ENCODE peak calls at places on chromosomes 3 and 15, in ten cellular contexts. One of them, this sample, is unnamed.

GRCh38 chr15:64782751-64783150 is 7.4 kb upstream of the RBPMS2 start:
- DNase-seq in NCI-H2081: no peak
- DNase-seq in adipocyte: no peak
- DNase-seq in NCI-H1092 treated with DMSO at 0.1 percent for 48 hours: no peak
- DNase-seq in breast epithelium: no peak
- DNase-seq in Calu3: no peak
- DNase-seq in fibroblast of the conjunctiva: no peak
- DNase-seq in EL: no peak
- DNase-seq in WERI-Rb-1: no peak
- DNase-seq in H7: peak; percentile 10
- DNase-seq in this sample: no peak

GRCh38 chr15:65651831-65652749 is 30.4 kb downstream of the SLC24A1 start:
- DNase-seq in NCI-H2081: no peak
- DNase-seq in adipocyte: no peak
- DNase-seq in NCI-H1092 treated with DMSO at 0.1 percent for 48 hours: no peak
- DNase-seq in breast epithelium: peak; percentile 23
- DNase-seq in Calu3: no peak
- DNase-seq in fibroblast of the conjunctiva: no peak
- DNase-seq in EL: no peak
- DNase-seq in WERI-Rb-1: no peak
- DNase-seq in H7: no peak
- DNase-seq in this sample: no peak

GRCh38 chr3:138222888-138223287 is 35.8 kb downstream of the ARMC8 start:
- DNase-seq in NCI-H2081: no peak
- DNase-seq in adipocyte: no peak
- DNase-seq in NCI-H1092 treated with DMSO at 0.1 percent for 48 hours: no peak
- DNase-seq in breast epithelium: no peak
- DNase-seq in Calu3: no peak
- DNase-seq in fibroblast of the conjunctiva: no peak
- DNase-seq in EL: no peak
- DNase-seq in WERI-Rb-1: no peak
- DNase-seq in H7: no peak
- DNase-seq in this sample: no peak

GRCh38 chr3:10995871-10996270 is 3.3 kb downstream of the SLC6A1 start:
- DNase-seq in NCI-H2081: no peak
- DNase-seq in adipocyte: no peak
- DNase-seq in NCI-H1092 treated with DMSO at 0.1 percent for 48 hours: no peak
- DNase-seq in breast epithelium: no peak
- DNase-seq in Calu3: no peak
- DNase-seq in fibroblast of the conjunctiva: no peak
- DNase-seq in EL: no peak
- DNase-seq in WERI-Rb-1: no peak
- DNase-seq in H7: no peak
- DNase-seq in this sample: no peak

GRCh38 chr3:130905551-130905950 is 11.7 kb downstream of the ATP2C1 start:
- DNase-seq in NCI-H2081: peak; percentile 53
- DNase-seq in adipocyte: peak; percentile 73
- DNase-seq in NCI-H1092 treated with DMSO at 0.1 percent for 48 hours: no peak
- DNase-seq in breast epithelium: no peak
- DNase-seq in Calu3: no peak
- DNase-seq in fibroblast of the conjunctiva: peak; percentile 34
- DNase-seq in EL: peak; percentile 47
- DNase-seq in WERI-Rb-1: no peak
- DNase-seq in H7: no peak
- DNase-seq in this sample: no peak

GRCh38 chr3:58082047-58082446 is 73.8 kb downstream of the FLNB start:
- DNase-seq in NCI-H2081: no peak
- DNase-seq in adipocyte: no peak
- DNase-seq in NCI-H1092 treated with DMSO at 0.1 percent for 48 hours: no peak
- DNase-seq in breast epithelium: no peak
- DNase-seq in Calu3: no peak
- DNase-seq in fibroblast of the conjunctiva: no peak
- DNase-seq in EL: peak; percentile 28
- DNase-seq in WERI-Rb-1: peak; percentile 83
- DNase-seq in H7: no peak
- DNase-seq in this sample: no peak

GRCh38 chr3:128395500-128396125 is 71.1 kb downstream of the DNAJB8 start:
- DNase-seq in NCI-H2081: no peak
- DNase-seq in adipocyte: peak; percentile 38
- DNase-seq in NCI-H1092 treated with DMSO at 0.1 percent for 48 hours: no peak
- DNase-seq in breast epithelium: no peak
- DNase-seq in Calu3: no peak
- DNase-seq in fibroblast of the conjunctiva: no peak
- DNase-seq in EL: no peak
- DNase-seq in WERI-Rb-1: no peak
- DNase-seq in H7: no peak
- DNase-seq in this sample: no peak

GRCh38 chr15:75725021-75725718 is 12.5 kb upstream of the CSPG4 start:
- DNase-seq in NCI-H2081: no peak
- DNase-seq in adipocyte: no peak
- DNase-seq in NCI-H1092 treated with DMSO at 0.1 percent for 48 hours: no peak
- DNase-seq in breast epithelium: no peak
- DNase-seq in Calu3: no peak
- DNase-seq in fibroblast of the conjunctiva: no peak
- DNase-seq in EL: no peak
- DNase-seq in WERI-Rb-1: no peak
- DNase-seq in H7: peak; percentile 52
- DNase-seq in this sample: no peak

GRCh38 chr3:128083980-128084674 is 31.9 kb downstream of the SEC61A1 start:
- DNase-seq in NCI-H2081: no peak
- DNase-seq in adipocyte: peak; percentile 24
- DNase-seq in NCI-H1092 treated with DMSO at 0.1 percent for 48 hours: no peak
- DNase-seq in breast epithelium: no peak
- DNase-seq in Calu3: no peak
- DNase-seq in fibroblast of the conjunctiva: peak; percentile 41
- DNase-seq in EL: no peak
- DNase-seq in WERI-Rb-1: no peak
- DNase-seq in H7: no peak
- DNase-seq in this sample: no peak

GRCh38 chr3:27467545-27467944 is 16.6 kb downstream of the SLC4A7 start:
- DNase-seq in NCI-H2081: peak; percentile 51
- DNase-seq in adipocyte: peak; percentile 71
- DNase-seq in NCI-H1092 treated with DMSO at 0.1 percent for 48 hours: peak; percentile 14
- DNase-seq in breast epithelium: no peak
- DNase-seq in Calu3: no peak
- DNase-seq in fibroblast of the conjunctiva: peak; percentile 29
- DNase-seq in EL: peak; percentile 54
- DNase-seq in WERI-Rb-1: no peak
- DNase-seq in H7: peak; percentile 20
- DNase-seq in this sample: no peak

GRCh38 chr3:161649900-161650484 is 153.4 kb downstream of the OTOL1 start:
- DNase-seq in NCI-H2081: no peak
- DNase-seq in adipocyte: no peak
- DNase-seq in NCI-H1092 treated with DMSO at 0.1 percent for 48 hours: no peak
- DNase-seq in breast epithelium: no peak
- DNase-seq in Calu3: no peak
- DNase-seq in fibroblast of the conjunctiva: no peak
- DNase-seq in EL: peak; percentile 6
- DNase-seq in WERI-Rb-1: no peak
- DNase-seq in H7: no peak
- DNase-seq in this sample: no peak

GRCh38 chr3:73449774-73450173 is 175.0 kb downstream of the PDZRN3 start:
- DNase-seq in NCI-H2081: no peak
- DNase-seq in adipocyte: no peak
- DNase-seq in NCI-H1092 treated with DMSO at 0.1 percent for 48 hours: no peak
- DNase-seq in breast epithelium: no peak
- DNase-seq in Calu3: no peak
- DNase-seq in fibroblast of the conjunctiva: no peak
- DNase-seq in EL: no peak
- DNase-seq in WERI-Rb-1: no peak
- DNase-seq in H7: no peak
- DNase-seq in this sample: no peak

GRCh38 chr3:14141602-14142315 is 16.9 kb downstream of the TMEM43 start:
- DNase-seq in NCI-H2081: no peak
- DNase-seq in adipocyte: no peak
- DNase-seq in NCI-H1092 treated with DMSO at 0.1 percent for 48 hours: no peak
- DNase-seq in breast epithelium: no peak
- DNase-seq in Calu3: no peak
- DNase-seq in fibroblast of the conjunctiva: no peak
- DNase-seq in EL: no peak
- DNase-seq in WERI-Rb-1: no peak
- DNase-seq in H7: no peak
- DNase-seq in this sample: no peak

GRCh38 chr3:49916686-49917085 is 12.9 kb downstream of the MON1A start:
- DNase-seq in NCI-H2081: no peak
- DNase-seq in adipocyte: peak; percentile 52
- DNase-seq in NCI-H1092 treated with DMSO at 0.1 percent for 48 hours: no peak
- DNase-seq in breast epithelium: no peak
- DNase-seq in Calu3: no peak
- DNase-seq in fibroblast of the conjunctiva: no peak
- DNase-seq in EL: peak; percentile 62
- DNase-seq in WERI-Rb-1: no peak
- DNase-seq in H7: no peak
- DNase-seq in this sample: no peak

GRCh38 chr3:17573396-17573795 is 169.0 kb downstream of the TBC1D5 start:
- DNase-seq in NCI-H2081: no peak
- DNase-seq in adipocyte: no peak
- DNase-seq in NCI-H1092 treated with DMSO at 0.1 percent for 48 hours: no peak
- DNase-seq in breast epithelium: no peak
- DNase-seq in Calu3: no peak
- DNase-seq in fibroblast of the conjunctiva: no peak
- DNase-seq in EL: no peak
- DNase-seq in WERI-Rb-1: no peak
- DNase-seq in H7: no peak
- DNase-seq in this sample: no peak

GRCh38 chr3:186909078-186909853 is 21.1 kb upstream of the ST6GAL1 start:
- DNase-seq in NCI-H2081: no peak
- DNase-seq in adipocyte: no peak
- DNase-seq in NCI-H1092 treated with DMSO at 0.1 percent for 48 hours: no peak
- DNase-seq in breast epithelium: no peak
- DNase-seq in Calu3: peak; percentile 24
- DNase-seq in fibroblast of the conjunctiva: no peak
- DNase-seq in EL: no peak
- DNase-seq in WERI-Rb-1: no peak
- DNase-seq in H7: no peak
- DNase-seq in this sample: peak; percentile 86

GRCh38 chr3:67876261-67876660 is 221.8 kb upstream of the SUCLG2 start:
- DNase-seq in NCI-H2081: no peak
- DNase-seq in adipocyte: no peak
- DNase-seq in NCI-H1092 treated with DMSO at 0.1 percent for 48 hours: no peak
- DNase-seq in breast epithelium: no peak
- DNase-seq in Calu3: no peak
- DNase-seq in fibroblast of the conjunctiva: no peak
- DNase-seq in EL: peak; percentile 6
- DNase-seq in WERI-Rb-1: no peak
- DNase-seq in H7: no peak
- DNase-seq in this sample: no peak

GRCh38 chr3:14415501-14415900 is 13.1 kb downstream of the SLC6A6 start:
- DNase-seq in NCI-H2081: no peak
- DNase-seq in adipocyte: peak; percentile 81
- DNase-seq in NCI-H1092 treated with DMSO at 0.1 percent for 48 hours: no peak
- DNase-seq in breast epithelium: no peak
- DNase-seq in Calu3: no peak
- DNase-seq in fibroblast of the conjunctiva: no peak
- DNase-seq in EL: peak; percentile 94
- DNase-seq in WERI-Rb-1: no peak
- DNase-seq in H7: no peak
- DNase-seq in this sample: no peak

GRCh38 chr3:156812521-156813335 is 13.4 kb upstream of the LEKR1 start:
- DNase-seq in NCI-H2081: no peak
- DNase-seq in adipocyte: peak; percentile 30
- DNase-seq in NCI-H1092 treated with DMSO at 0.1 percent for 48 hours: no peak
- DNase-seq in breast epithelium: no peak
- DNase-seq in Calu3: peak; percentile 66
- DNase-seq in fibroblast of the conjunctiva: no peak
- DNase-seq in EL: no peak
- DNase-seq in WERI-Rb-1: no peak
- DNase-seq in H7: no peak
- DNase-seq in this sample: no peak

GRCh38 chr3:111484666-111485065 is 57.3 kb upstream of the CD96 start:
- DNase-seq in NCI-H2081: no peak
- DNase-seq in adipocyte: peak; percentile 94
- DNase-seq in NCI-H1092 treated with DMSO at 0.1 percent for 48 hours: no peak
- DNase-seq in breast epithelium: no peak
- DNase-seq in Calu3: no peak
- DNase-seq in fibroblast of the conjunctiva: peak; percentile 86
- DNase-seq in EL: peak; percentile 45
- DNase-seq in WERI-Rb-1: no peak
- DNase-seq in H7: no peak
- DNase-seq in this sample: no peak

GRCh38 chr3:30469125-30469524 is 137.3 kb upstream of the TGFBR2 start:
- DNase-seq in NCI-H2081: no peak
- DNase-seq in adipocyte: no peak
- DNase-seq in NCI-H1092 treated with DMSO at 0.1 percent for 48 hours: no peak
- DNase-seq in breast epithelium: no peak
- DNase-seq in Calu3: no peak
- DNase-seq in fibroblast of the conjunctiva: no peak
- DNase-seq in EL: no peak
- DNase-seq in WERI-Rb-1: no peak
- DNase-seq in H7: no peak
- DNase-seq in this sample: no peak

GRCh38 chr3:52572221-52572620 is 35.8 kb downstream of the UQCC5 start:
- DNase-seq in NCI-H2081: no peak
- DNase-seq in adipocyte: no peak
- DNase-seq in NCI-H1092 treated with DMSO at 0.1 percent for 48 hours: no peak
- DNase-seq in breast epithelium: no peak
- DNase-seq in Calu3: no peak
- DNase-seq in fibroblast of the conjunctiva: no peak
- DNase-seq in EL: no peak
- DNase-seq in WERI-Rb-1: no peak
- DNase-seq in H7: no peak
- DNase-seq in this sample: no peak

GRCh38 chr3:126129408-126129891 is 45.5 kb upstream of the SLC41A3 start:
- DNase-seq in NCI-H2081: no peak
- DNase-seq in adipocyte: no peak
- DNase-seq in NCI-H1092 treated with DMSO at 0.1 percent for 48 hours: no peak
- DNase-seq in breast epithelium: peak; percentile 46
- DNase-seq in Calu3: peak; percentile 86
- DNase-seq in fibroblast of the conjunctiva: no peak
- DNase-seq in EL: peak; percentile 70
- DNase-seq in WERI-Rb-1: peak; percentile 5
- DNase-seq in H7: peak; percentile 29
- DNase-seq in this sample: peak; percentile 45

GRCh38 chr15:38690737-38691332 is 126.2 kb upstream of the RASGRP1 start:
- DNase-seq in NCI-H2081: peak; percentile 69
- DNase-seq in adipocyte: peak; percentile 83
- DNase-seq in NCI-H1092 treated with DMSO at 0.1 percent for 48 hours: peak; percentile 17
- DNase-seq in breast epithelium: peak; percentile 32
- DNase-seq in Calu3: peak; percentile 62
- DNase-seq in fibroblast of the conjunctiva: peak; percentile 51
- DNase-seq in EL: peak; percentile 71
- DNase-seq in WERI-Rb-1: peak; percentile 59
- DNase-seq in H7: peak; percentile 50
- DNase-seq in this sample: peak; percentile 90

GRCh38 chr3:172612871-172613678 is 89.8 kb upstream of the TNFSF10 start:
- DNase-seq in NCI-H2081: no peak
- DNase-seq in adipocyte: no peak
- DNase-seq in NCI-H1092 treated with DMSO at 0.1 percent for 48 hours: no peak
- DNase-seq in breast epithelium: no peak
- DNase-seq in Calu3: no peak
- DNase-seq in fibroblast of the conjunctiva: no peak
- DNase-seq in EL: no peak
- DNase-seq in WERI-Rb-1: no peak
- DNase-seq in H7: no peak
- DNase-seq in this sample: no peak

GRCh38 chr3:48694610-48695051 is 8.9 kb upstream of the NCKIPSD start:
- DNase-seq in NCI-H2081: no peak
- DNase-seq in adipocyte: peak; percentile 95
- DNase-seq in NCI-H1092 treated with DMSO at 0.1 percent for 48 hours: no peak
- DNase-seq in breast epithelium: peak; percentile 76
- DNase-seq in Calu3: peak; percentile 48
- DNase-seq in fibroblast of the conjunctiva: peak; percentile 78
- DNase-seq in EL: peak; percentile 88
- DNase-seq in WERI-Rb-1: no peak
- DNase-seq in H7: no peak
- DNase-seq in this sample: no peak

GRCh38 chr3:46353639-46354410 is at the start of gene CCR2:
- DNase-seq in NCI-H2081: no peak
- DNase-seq in adipocyte: peak; percentile 6
- DNase-seq in NCI-H1092 treated with DMSO at 0.1 percent for 48 hours: no peak
- DNase-seq in breast epithelium: no peak
- DNase-seq in Calu3: no peak
- DNase-seq in fibroblast of the conjunctiva: no peak
- DNase-seq in EL: no peak
- DNase-seq in WERI-Rb-1: no peak
- DNase-seq in H7: no peak
- DNase-seq in this sample: no peak

GRCh38 chr3:185188816-185189215 is 36.0 kb upstream of the C3orf70 start:
- DNase-seq in NCI-H2081: peak; percentile 76
- DNase-seq in adipocyte: no peak
- DNase-seq in NCI-H1092 treated with DMSO at 0.1 percent for 48 hours: peak; percentile 6
- DNase-seq in breast epithelium: no peak
- DNase-seq in Calu3: no peak
- DNase-seq in fibroblast of the conjunctiva: no peak
- DNase-seq in EL: no peak
- DNase-seq in WERI-Rb-1: no peak
- DNase-seq in H7: no peak
- DNase-seq in this sample: no peak